ENCODE peak calls at places on chromosomes 13 and 19, in eight cellular contexts. F is lower lobe of right lung, Y is left ventricle myocardium inferior, C is tibial nerve, H is Peyer's patch, K is foreskin fibroblast, G is astrocyte of the cerebellum, U is astrocyte of the spinal cord. M is an unnamed sample.

GRCh38 chr19:1975081-1975480 is 34.1 kb downstream of the CSNK1G2 start:
- DNase-seq in F (no peak), Y (no peak), C (no peak), H (no peak), K (no peak), G (no peak), U (peak), M (no peak)

GRCh38 chr19:11580665-11581418 is 3.4 kb upstream of the ACP5 start:
- DNase-seq in F (no peak), Y (no peak), C (no peak), H (no peak), K (no peak), G (no peak), U (no peak), M (no peak)

GRCh38 chr19:42596391-42597071 is 1.8 kb upstream of the CEACAM8 start:
- DNase-seq in F (peak), Y (no peak), C (no peak), H (peak), K (no peak), G (no peak), U (no peak), M (no peak)

GRCh38 chr13:113471844-113472243 is 18.6 kb upstream of the ADPRHL1 start:
- DNase-seq in F (no peak), Y (no peak), C (no peak), H (no peak), K (no peak), G (no peak), U (no peak), M (no peak)

GRCh38 chr13:57996717-57997116 is 365.2 kb downstream of the PCDH17 start:
- DNase-seq in F (no peak), Y (no peak), C (no peak), H (no peak), K (no peak), G (no peak), U (peak), M (peak)

GRCh38 chr19:55305491-55305890 is 19.6 kb downstream of the TMEM150B start:
- DNase-seq in F (no peak), Y (no peak), C (no peak), H (peak), K (no peak), G (no peak), U (no peak), M (no peak)

GRCh38 chr19:19181614-19182013 is 10.3 kb downstream of the BORCS8 start:
- DNase-seq in F (no peak), Y (no peak), C (no peak), H (no peak), K (no peak), G (no peak), U (no peak), M (no peak)

GRCh38 chr19:16217671-16218464 is 20.2 kb downstream of the AP1M1 start:
- DNase-seq in F (no peak), Y (no peak), C (no peak), H (no peak), K (no peak), G (no peak), U (no peak), M (no peak)

GRCh38 chr19:41296323-41296935 is 13.5 kb upstream of the CCDC97 start:
- DNase-seq in F (no peak), Y (no peak), C (no peak), H (no peak), K (no peak), G (no peak), U (no peak), M (no peak)

GRCh38 chr19:56973713-56974553 is 133.4 kb upstream of the PEG3 start:
- DNase-seq in F (no peak), Y (no peak), C (no peak), H (no peak), K (no peak), G (no peak), U (no peak), M (no peak)

GRCh38 chr13:98961204-98962105 is 16.4 kb downstream of the DOCK9 start:
- DNase-seq in F (no peak), Y (no peak), C (no peak), H (no peak), K (no peak), G (no peak), U (no peak), M (no peak)

GRCh38 chr19:27392027-27392632 is 1820.8 kb downstream of the UQCRFS1 start:
- DNase-seq in F (peak), Y (peak), C (peak), H (no peak), K (no peak), G (no peak), U (no peak), M (no peak)

GRCh38 chr13:97116754-97117153 is 105.4 kb upstream of the MBNL2 start:
- DNase-seq in F (no peak), Y (no peak), C (no peak), H (no peak), K (peak), G (peak), U (peak), M (peak)

GRCh38 chr19:8163781-8164180 is 14.4 kb upstream of the FBN3 start:
- DNase-seq in F (no peak), Y (no peak), C (no peak), H (no peak), K (no peak), G (no peak), U (no peak), M (no peak)

GRCh38 chr13:28716511-28716910 is 2.3 kb downstream of the SLC46A3 start:
- DNase-seq in F (no peak), Y (peak), C (no peak), H (no peak), K (peak), G (no peak), U (peak), M (no peak)

GRCh38 chr13:23856008-23856750 is 33.0 kb downstream of the MIPEP start:
- DNase-seq in F (no peak), Y (no peak), C (no peak), H (no peak), K (no peak), G (no peak), U (no peak), M (no peak)

GRCh38 chr19:35059006-35059798 is 17.7 kb downstream of the HPN start:
- DNase-seq in F (peak), Y (no peak), C (no peak), H (no peak), K (no peak), G (no peak), U (no peak), M (no peak)

GRCh38 chr19:50796128-50796633 is 6.0 kb downstream of the ACP4 start:
- DNase-seq in F (no peak), Y (no peak), C (no peak), H (no peak), K (no peak), G (no peak), U (no peak), M (no peak)

GRCh38 chr19:55255618-55256423 is 3.0 kb downstream of the PPP6R1 start:
- DNase-seq in F (no peak), Y (no peak), C (no peak), H (peak), K (no peak), G (no peak), U (no peak), M (no peak)

GRCh38 chr19:50490991-50491472 is 14.4 kb upstream of the GARIN5A start:
- DNase-seq in F (no peak), Y (no peak), C (no peak), H (no peak), K (no peak), G (no peak), U (no peak), M (no peak)

GRCh38 chr13:26727633-26728032 is 33.0 kb downstream of the GPR12 start:
- DNase-seq in F (no peak), Y (no peak), C (no peak), H (no peak), K (no peak), G (no peak), U (no peak), M (no peak)

GRCh38 chr13:44263920-44264610 is 109.6 kb upstream of the SERP2 start:
- DNase-seq in F (no peak), Y (no peak), C (no peak), H (no peak), K (no peak), G (no peak), U (no peak), M (no peak)

GRCh38 chr13:77784531-77784930 is 87.0 kb downstream of the SLAIN1 start:
- DNase-seq in F (no peak), Y (no peak), C (no peak), H (no peak), K (no peak), G (no peak), U (no peak), M (no peak)

GRCh38 chr13:106398289-106398688 is 137.2 kb downstream of the EFNB2 start:
- DNase-seq in F (no peak), Y (no peak), C (no peak), H (no peak), K (no peak), G (no peak), U (no peak), M (no peak)

GRCh38 chr19:30076101-30076551 is 134.1 kb downstream of the URI1 start:
- DNase-seq in F (no peak), Y (no peak), C (no peak), H (no peak), K (no peak), G (no peak), U (no peak), M (no peak)

GRCh38 chr13:40402931-40403412 is 263.5 kb downstream of the FOXO1 start:
- DNase-seq in F (no peak), Y (no peak), C (no peak), H (no peak), K (peak), G (peak), U (peak), M (peak)
- H3K4me3 ChIP-seq in F (no peak), Y (peak), C (no peak), H (no peak), K (no peak), G (no peak), U (no peak), M (no peak)

GRCh38 chr19:28981994-28982393 is 231.0 kb downstream of the UQCRFS1 start:
- DNase-seq in F (no peak), Y (no peak), C (no peak), H (no peak), K (no peak), G (no peak), U (no peak), M (no peak)

GRCh38 chr19:28977826-28978225 is 235.1 kb downstream of the UQCRFS1 start:
- DNase-seq in F (no peak), Y (no peak), C (no peak), H (no peak), K (no peak), G (no peak), U (no peak), M (no peak)

GRCh38 chr19:28985201-28985600 is 227.8 kb downstream of the UQCRFS1 start:
- DNase-seq in F (no peak), Y (no peak), C (no peak), H (no peak), K (no peak), G (no peak), U (no peak), M (no peak)

GRCh38 chr19:28984315-28984714 is 228.6 kb downstream of the UQCRFS1 start:
- DNase-seq in F (no peak), Y (no peak), C (no peak), H (no peak), K (no peak), G (no peak), U (no peak), M (no peak)

GRCh38 chr19:28980236-28980868 is 232.6 kb downstream of the UQCRFS1 start:
- DNase-seq in F (no peak), Y (no peak), C (no peak), H (no peak), K (peak), G (no peak), U (no peak), M (no peak)
- TF ChIP-seq CTCF in F (no peak), Y (peak), C (no peak), H (no peak), K (peak), G (peak), U (no peak), M (peak)

GRCh38 chr13:48043789-48044503 is 6.4 kb downstream of the NUDT15 start:
- DNase-seq in F (no peak), Y (no peak), C (no peak), H (no peak), K (peak), G (peak), U (peak), M (no peak)

GRCh38 chr13:48040059-48040458 is 2.5 kb downstream of the NUDT15 start:
- DNase-seq in F (no peak), Y (no peak), C (no peak), H (no peak), K (no peak), G (no peak), U (no peak), M (no peak)

GRCh38 chr13:48037346-48038173 is at the start of gene NUDT15:
- DNase-seq in F (peak), Y (peak), C (peak), H (peak), K (peak), G (peak), U (peak), M (peak)

GRCh38 chr13:48042889-48043288 is 5.4 kb downstream of the NUDT15 start:
- DNase-seq in F (no peak), Y (no peak), C (no peak), H (no peak), K (no peak), G (no peak), U (no peak), M (no peak)

DNA sequence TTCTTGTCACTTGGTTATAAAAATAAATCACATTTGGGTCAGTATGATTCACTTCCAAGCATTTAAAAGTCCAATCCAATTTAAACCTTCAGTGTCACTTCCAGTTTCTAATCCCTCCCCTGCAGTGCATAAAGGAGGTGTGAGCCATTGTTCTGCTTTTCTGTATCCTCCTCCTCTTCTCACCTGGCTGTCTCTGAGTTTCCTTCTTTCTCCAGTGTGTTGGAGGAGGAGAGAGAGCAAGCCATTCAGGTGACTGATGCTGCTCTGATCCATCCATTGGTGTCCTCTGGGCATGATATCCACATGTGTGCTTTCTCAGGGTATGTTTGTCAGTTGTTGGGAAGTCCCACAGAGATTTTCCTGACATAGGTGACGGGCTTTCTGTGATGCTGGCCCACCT is 1.2 kb downstream of the NUDT15 start:
- DNase-seq in F (no peak), Y (no peak), C (no peak), H (no peak), K (no peak), G (no peak), U (no peak), M (no peak)
- H3K4me3 ChIP-seq in F (peak), Y (peak), C (no peak), H (no peak), K (no peak), G (no peak), U (no peak), M (no peak)

DNA sequence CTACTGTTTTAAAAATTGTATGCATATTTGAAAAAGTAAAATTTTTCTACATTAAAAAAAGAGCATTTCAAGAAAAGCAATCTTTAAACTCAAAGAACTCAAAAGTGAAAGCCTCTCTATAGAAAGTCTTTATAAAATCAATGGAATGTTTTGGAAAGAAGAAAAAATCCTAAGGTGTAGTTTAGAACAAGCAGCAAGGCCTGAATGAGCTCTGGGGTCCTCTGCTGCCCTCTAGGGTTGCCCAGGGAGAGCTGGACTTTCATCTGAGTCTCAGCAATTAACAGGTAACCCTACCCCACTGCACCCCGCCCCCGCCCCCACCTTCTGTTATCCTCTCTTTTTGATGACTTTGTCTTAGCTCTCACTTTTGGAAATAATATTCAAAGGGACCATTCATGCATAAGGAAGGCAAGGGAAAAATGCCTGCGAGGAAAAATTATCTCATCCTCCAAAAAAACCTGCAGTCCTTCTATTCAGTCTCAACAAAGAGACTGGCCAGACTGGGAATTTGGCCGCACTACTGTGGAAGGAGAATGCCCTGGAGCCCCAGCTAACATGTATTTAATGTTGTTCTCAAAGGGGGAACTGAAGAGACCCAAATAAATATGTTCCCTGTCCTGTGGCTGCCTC is 24.1 kb downstream of the SLC25A30 start:
- DNase-seq in F (no peak), Y (no peak), C (no peak), H (no peak), K (peak), G (peak), U (peak), M (no peak)
- TF ChIP-seq CTCF in F (peak), Y (peak), C (peak), H (peak), K (peak), G (peak), U (peak), M (peak)

GRCh38 chr19:49362926-49363264 is 679 bp upstream of the TEAD2 start:
- DNase-seq in F (no peak), Y (peak), C (no peak), H (no peak), K (peak), G (no peak), U (no peak), M (no peak)

GRCh38 chr19:49362048-49362925 is at the start of gene TEAD2:
- DNase-seq in F (peak), Y (peak), C (peak), H (peak), K (peak), G (no peak), U (peak), M (no peak)

GRCh38 chr19:49363265-49364082 is at the start of gene DKKL1:
- DNase-seq in F (peak), Y (peak), C (peak), H (peak), K (peak), G (peak), U (peak), M (peak)

GRCh38 chr19:49359851-49360845 is 2.1 kb downstream of the TEAD2 start:
- DNase-seq in F (no peak), Y (no peak), C (no peak), H (no peak), K (no peak), G (no peak), U (no peak), M (no peak)

GRCh38 chr19:49361438-49362047 is 673 bp downstream of the TEAD2 start:
- DNase-seq in F (peak), Y (peak), C (peak), H (peak), K (peak), G (peak), U (peak), M (peak)
- H3K4me3 ChIP-seq in F (peak), Y (peak), C (peak), H (peak), K (peak), G (peak), U (peak), M (peak)

DNA sequence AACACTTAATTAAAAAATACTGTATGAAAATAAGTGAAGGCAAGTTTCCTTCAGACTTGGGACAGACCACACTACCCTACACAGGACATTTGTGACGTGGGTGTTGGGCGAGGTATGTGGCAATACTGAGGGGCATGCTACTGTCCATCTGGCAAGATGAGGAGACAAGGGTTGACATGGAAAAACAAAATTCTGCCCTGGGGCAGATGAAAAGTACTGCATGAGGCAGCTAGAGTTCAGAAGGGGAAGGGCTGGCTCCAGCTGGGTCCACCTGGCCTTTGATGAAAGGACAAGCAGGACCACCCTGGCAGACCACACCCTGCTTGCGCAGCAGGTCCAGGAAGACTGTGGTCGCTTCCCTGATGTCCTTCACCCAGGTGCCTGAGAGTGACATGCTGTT is 43.2 kb downstream of the LATS2 start:
- DNase-seq in F (no peak), Y (no peak), C (no peak), H (no peak), K (no peak), G (no peak), U (no peak), M (no peak)
- TF ChIP-seq CTCF in F (no peak), Y (no peak), C (no peak), H (no peak), K (no peak), G (no peak), U (no peak), M (no peak)

GRCh38 chr19:5805465-5806132 is 732 bp downstream of the NRTN start:
- DNase-seq in F (peak), Y (peak), C (no peak), H (peak), K (no peak), G (no peak), U (peak), M (no peak)
- H3K4me3 ChIP-seq in F (peak), Y (peak), C (no peak), H (peak), K (no peak), G (no peak), U (no peak), M (no peak)

GRCh38 chr19:45779231-45780145 is 2.8 kb downstream of the DMPK start:
- DNase-seq in F (peak), Y (peak), C (peak), H (peak), K (peak), G (no peak), U (peak), M (no peak)
- TF ChIP-seq CTCF in F (peak), Y (peak), C (peak), H (peak), K (peak), G (peak), U (peak), M (peak)

DNA sequence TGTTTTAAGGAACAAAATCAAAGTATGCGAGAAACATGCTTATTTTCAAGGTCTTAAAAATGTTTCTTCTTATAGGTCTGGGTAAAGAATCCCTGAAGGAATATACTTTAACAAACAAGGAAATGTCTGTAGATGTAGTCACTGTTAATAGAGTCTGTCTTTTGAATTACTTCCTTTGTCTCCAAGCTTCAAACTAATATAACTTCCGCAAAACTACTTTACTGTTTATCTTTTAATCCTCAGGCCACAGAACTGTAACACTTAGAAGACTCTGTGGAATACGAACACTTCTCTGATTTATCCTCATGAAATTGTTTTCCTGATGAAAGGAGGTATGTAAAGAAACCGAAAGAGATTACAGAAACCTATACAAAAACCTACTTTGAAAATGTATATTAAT is 316.0 kb downstream of the PCDH9 start:
- DNase-seq in F (no peak), Y (no peak), C (no peak), H (no peak), K (no peak), G (no peak), U (peak), M (no peak)
- H3K4me3 ChIP-seq in F (no peak), Y (no peak), C (no peak), H (no peak), K (no peak), G (no peak), U (no peak), M (no peak)

GRCh38 chr19:47813995-47814328 is 7.8 kb upstream of the CRX start:
- DNase-seq in F (no peak), Y (no peak), C (no peak), H (no peak), K (no peak), G (no peak), U (no peak), M (no peak)
- TF ChIP-seq CTCF in F (no peak), Y (no peak), C (peak), H (no peak), K (no peak), G (no peak), U (no peak), M (no peak)